ENCODE peak calls at places on chromosomes 11 and 22, in five cellular contexts. V is left lobe of liver, E is heart left ventricle, L is fibroblast of lung, S is HEK293T. Q is an unnamed sample.

GRCh38 chr22:17964647-17965046 is 59.7 kb downstream of the MICAL3 start:
- DNase-seq in L (no peak), S (no peak), V (no peak), E (no peak), Q (no peak)

GRCh38 chr11:61724437-61724836 is 28.0 kb upstream of the MYRF start:
- DNase-seq in L (no peak), E (no peak), V (no peak), S (no peak), Q (no peak)

GRCh38 chr22:18906896-18907295 is 776 bp downstream of the DGCR6 start:
- DNase-seq in V (no peak), L (no peak), S (no peak), E (no peak), Q (no peak)

GRCh38 chr11:10909141-10909883 is 51.5 kb upstream of the ZBED5 start:
- DNase-seq in L (peak), V (no peak), E (no peak), S (no peak), Q (no peak)

GRCh38 chr22:23047265-23047664 is 23.1 kb upstream of the GNAZ start:
- DNase-seq in L (no peak), V (no peak), S (no peak), E (no peak), Q (no peak)

GRCh38 chr11:119460582-119460981 is 37.6 kb upstream of the THY1 start:
- DNase-seq in V (no peak), S (no peak), E (no peak), L (peak), Q (no peak)

GRCh38 chr11:12200359-12201015 is 90.1 kb downstream of the MICAL2 start:
- DNase-seq in V (no peak), S (no peak), L (peak), E (peak), Q (no peak)

GRCh38 chr11:114813216-114813615 is 134.9 kb downstream of the NXPE2 start:
- DNase-seq in L (no peak), E (no peak), V (no peak), S (no peak), Q (no peak)

GRCh38 chr11:113329725-113330124 is 15.3 kb downstream of the TTC12 start:
- DNase-seq in V (no peak), E (no peak), S (no peak), L (no peak), Q (no peak)

GRCh38 chr11:13462311-13462927 is 603 bp downstream of the BTBD10 start:
- DNase-seq in L (peak), E (peak), V (peak), S (peak), Q (no peak)